ENCODE peak calls at places on chromosomes 3 and 15, in six cellular contexts. T, F, L, V, U and Z are unnamed samples.

GRCh38 chr3:49028673-49029562 is at the start of gene IMPDH2:
- DNase-seq in T (peak; percentile 82), F (peak; percentile 78), L (peak; percentile 79), V (peak; percentile 87), U (peak; percentile 97), Z (peak; percentile 91)

GRCh38 chr15:81356252-81356651 is 17.8 kb downstream of the TMC3 start:
- DNase-seq in T (no peak), F (no peak), L (no peak), V (no peak), U (no peak), Z (no peak)

GRCh38 chr3:33624756-33625155 is 93.3 kb downstream of the CLASP2 start:
- DNase-seq in T (no peak), F (no peak), L (no peak), V (no peak), U (no peak), Z (no peak)

GRCh38 chr3:13022348-13023250 is 50.6 kb downstream of the IQSEC1 start:
- DNase-seq in T (no peak), F (peak; percentile 61), L (no peak), V (no peak), U (peak; percentile 64), Z (peak; percentile 32)

GRCh38 chr3:47319952-47320351 is 37.2 kb downstream of the KLHL18 start:
- DNase-seq in T (no peak), F (no peak), L (no peak), V (no peak), U (no peak), Z (no peak)

GRCh38 chr15:41043276-41043675 is 72.8 kb downstream of the INO80 start:
- DNase-seq in T (peak; percentile 13), F (no peak), L (no peak), V (no peak), U (no peak), Z (no peak)

GRCh38 chr3:61524933-61525332 is 36.4 kb upstream of the PTPRG start:
- DNase-seq in T (no peak), F (no peak), L (no peak), V (no peak), U (no peak), Z (no peak)

GRCh38 chr15:71278989-71279756 is 163.9 kb downstream of the THSD4 start:
- DNase-seq in T (peak; percentile 72), F (no peak), L (no peak), V (no peak), U (no peak), Z (no peak)

GRCh38 chr3:113736548-113737089 is 9.4 kb downstream of the NAA50 start:
- DNase-seq in T (peak; percentile 60), F (no peak), L (peak; percentile 44), V (peak; percentile 36), U (no peak), Z (peak; percentile 33)

GRCh38 chr15:65954289-65954741 is 85.0 kb downstream of the RAB11A start:
- DNase-seq in T (no peak), F (no peak), L (no peak), V (peak; percentile 31), U (peak; percentile 59), Z (peak; percentile 91)

GRCh38 chr15:57035664-57036063 is 117.2 kb downstream of the TCF12 start:
- DNase-seq in T (no peak), F (no peak), L (no peak), V (no peak), U (no peak), Z (no peak)

GRCh38 chr3:151384741-151385174 is at the start of gene P2RY12:
- DNase-seq in T (no peak), F (no peak), L (peak; percentile 36), V (no peak), U (no peak), Z (no peak)

GRCh38 chr3:53238881-53239280 is 16.9 kb downstream of the TKT start:
- DNase-seq in T (no peak), F (no peak), L (no peak), V (no peak), U (no peak), Z (no peak)

GRCh38 chr15:84976746-84977345 is 4.8 kb upstream of the PDE8A start:
- DNase-seq in T (no peak), F (no peak), L (no peak), V (no peak), U (no peak), Z (no peak)

GRCh38 chr15:84973492-84974460 is 7.9 kb upstream of the PDE8A start:
- DNase-seq in T (no peak), F (no peak), L (no peak), V (no peak), U (no peak), Z (no peak)

GRCh38 chr15:84979651-84980050 is 2.0 kb upstream of the PDE8A start:
- DNase-seq in T (no peak), F (peak; percentile 58), L (no peak), V (no peak), U (peak; percentile 69), Z (no peak)

GRCh38 chr15:84980196-84981053 is 1.2 kb upstream of the PDE8A start:
- DNase-seq in T (peak; percentile 75), F (peak; percentile 85), L (peak; percentile 45), V (peak; percentile 67), U (peak; percentile 91), Z (peak; percentile 71)

GRCh38 chr15:84975871-84976351 is 5.7 kb upstream of the PDE8A start:
- DNase-seq in T (no peak), F (peak; percentile 40), L (no peak), V (no peak), U (no peak), Z (no peak)
- TF ChIP-seq YY1 in T (no peak), F (no peak), L (no peak), V (no peak), U (no peak), Z (no peak)

DNA sequence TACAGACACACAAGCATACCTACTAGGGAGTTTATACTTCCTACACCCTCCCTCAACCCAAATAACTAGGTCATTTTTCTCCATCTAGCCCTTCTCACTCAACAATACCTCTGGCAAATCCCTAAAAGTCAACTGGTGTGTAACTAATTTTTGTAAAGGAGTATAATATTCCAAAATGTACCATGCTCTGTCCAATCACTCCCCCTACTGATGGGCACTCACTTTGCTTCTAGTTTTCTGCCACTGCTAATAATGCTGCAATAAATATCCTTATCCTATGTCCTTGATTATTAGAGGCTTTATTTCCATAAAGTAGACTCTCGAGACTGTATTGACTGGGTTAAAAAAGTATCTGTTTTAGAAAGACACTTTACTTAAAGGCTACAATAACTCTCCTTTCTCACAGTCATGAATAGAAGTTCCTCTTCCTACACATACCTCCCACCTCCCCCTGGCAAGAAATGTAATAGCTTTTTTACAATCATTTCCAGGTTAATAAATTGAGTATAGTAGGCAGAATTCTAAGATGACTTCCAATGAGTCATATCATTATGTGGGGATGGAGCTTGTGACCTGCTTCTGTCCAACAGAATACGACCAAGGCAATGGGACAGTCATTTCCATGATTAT is 30.0 kb downstream of the SHQ1 start:
- DNase-seq in T (no peak), F (no peak), L (no peak), V (peak; percentile 4), U (no peak), Z (no peak)
- TF ChIP-seq ZNF274 in T (no peak), F (no peak), L (no peak), V (no peak), U (no peak), Z (no peak)

DNA sequence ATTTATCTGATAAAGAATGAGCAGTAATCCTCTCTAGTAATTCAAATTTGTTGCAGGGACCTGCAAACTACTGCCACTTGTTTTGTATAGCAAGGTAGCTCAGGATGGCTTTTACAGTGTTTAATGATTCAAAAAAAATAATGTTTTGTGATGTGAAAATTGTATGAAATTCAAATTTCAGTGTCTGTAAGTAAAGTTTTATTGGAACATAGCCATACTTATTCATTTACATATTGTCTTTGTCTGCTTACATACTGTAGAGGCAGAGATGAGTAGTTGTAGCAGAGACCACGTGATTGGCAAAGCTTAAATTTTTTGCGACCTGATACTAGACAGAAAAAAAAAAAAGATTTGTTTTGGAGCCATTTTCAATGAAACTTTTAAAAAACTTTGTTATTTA is 6.5 kb upstream of the UTS2B start:
- DNase-seq in T (no peak), F (peak; percentile 0), L (no peak), V (no peak), U (no peak), Z (no peak)
- H3K9ac ChIP-seq in T (no peak overlapping the region), F (no peak overlapping the region), L (no peak overlapping the region), V (peak overlapping the region; percentile 5), U (no peak overlapping the region), Z (no peak overlapping the region)

GRCh38 chr3:171646357-171647133 is 163.7 kb downstream of the PLD1 start:
- DNase-seq in T (peak; percentile 7), F (peak; percentile 11), L (no peak), V (peak; percentile 36), U (no peak), Z (peak; percentile 11)
- TF ChIP-seq YY1 in T (no peak), F (no peak), L (peak; percentile 30), V (no peak), U (no peak), Z (no peak)

DNA sequence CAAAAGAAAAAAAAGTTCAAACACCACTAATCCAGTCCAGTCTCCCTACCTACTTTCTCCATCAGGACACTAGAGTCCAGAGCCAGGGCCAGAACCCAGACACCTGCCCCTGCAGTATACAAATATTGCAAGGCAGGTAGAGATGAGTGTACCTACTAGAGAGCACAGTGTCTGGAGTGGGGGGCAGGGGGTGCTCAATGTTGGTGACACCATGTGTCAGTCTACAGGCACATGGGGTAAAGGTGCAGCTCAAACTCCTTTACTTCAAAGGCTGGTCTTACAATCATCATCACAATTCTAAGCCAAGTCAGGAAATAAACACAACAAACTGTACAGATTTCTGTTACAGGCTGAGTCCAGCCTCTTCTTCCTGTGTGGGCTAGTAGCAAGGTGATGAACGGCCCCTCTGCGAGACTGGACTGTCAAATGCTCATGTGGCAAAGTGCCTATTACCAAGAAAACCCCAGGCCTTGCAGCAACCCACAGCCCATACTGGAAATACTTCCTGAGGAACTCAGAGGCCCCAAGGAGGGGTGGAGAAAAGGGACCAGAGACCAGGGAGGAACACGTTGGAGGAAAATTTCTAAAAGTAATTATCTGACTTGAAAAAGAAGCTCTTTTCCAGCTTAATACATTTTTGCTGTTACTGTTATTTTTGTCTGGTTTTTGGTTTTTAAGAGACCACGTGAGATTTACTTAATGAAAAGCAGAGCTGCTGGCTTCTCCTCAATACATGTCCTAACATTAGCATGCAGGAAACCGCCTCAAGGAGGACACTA is 29.7 kb downstream of the TBC1D2B start:
- DNase-seq in T (no peak), F (no peak), L (no peak), V (no peak), U (no peak), Z (no peak)
- TF ChIP-seq ZNF274 in T (no peak), F (no peak), L (no peak), V (no peak), U (no peak), Z (no peak)

DNA sequence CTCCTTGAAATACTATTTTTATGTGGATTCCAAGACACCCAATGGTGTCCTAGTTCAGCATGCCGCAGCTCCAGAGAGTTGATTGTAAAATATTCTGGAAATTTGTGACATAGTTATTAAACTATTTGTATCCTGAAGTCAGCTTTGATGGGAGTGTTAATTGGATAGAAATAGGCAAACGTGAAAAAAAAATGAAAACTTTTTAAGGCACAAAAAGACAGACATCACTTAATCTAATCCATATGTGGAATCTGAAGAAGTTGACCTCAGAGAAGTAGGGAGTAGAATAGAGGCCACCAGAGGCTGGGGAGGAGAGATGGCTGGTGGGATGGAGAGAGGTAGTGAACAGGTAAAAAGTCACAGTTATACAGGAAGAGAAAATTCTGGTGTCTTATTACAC is 704.2 kb downstream of the ROBO1 start:
- DNase-seq in T (no peak), F (no peak), L (no peak), V (no peak), U (no peak), Z (no peak)
- H3K9ac ChIP-seq in T (no peak overlapping the region), F (no peak overlapping the region), L (no peak overlapping the region), V (no peak overlapping the region), U (no peak overlapping the region), Z (no peak overlapping the region)

GRCh38 chr3:196968233-196969000 is at the start of gene PIGZ:
- DNase-seq in T (no peak), F (peak; percentile 85), L (no peak), V (no peak), U (peak; percentile 71), Z (no peak)
- TF ChIP-seq YY1 in T (no peak), F (no peak), L (no peak), V (peak; percentile 29), U (no peak), Z (no peak)